ENCODE peak calls at places on chromosomes 3 and 15, in ten cellular contexts. G, H, E, S, B, C, W, T, M and Q are unnamed samples.

GRCh38 chr15:68091743-68092142 is 37.6 kb downstream of the PIAS1 start:
- DNase-seq in H (no peak), S (no peak), G (no peak), W (peak; percentile 58), M (no peak), C (no peak), T (no peak), B (no peak), E (no peak), Q (no peak)

GRCh38 chr15:80878242-80878866 is 99.2 kb downstream of the CEMIP start:
- DNase-seq in C (no peak), W (no peak), T (no peak), M (peak; percentile 1), G (no peak), S (no peak), H (no peak), B (no peak), E (no peak), Q (no peak)

GRCh38 chr3:10702961-10703740 is 112.9 kb upstream of the SLC6A11 start:
- DNase-seq in C (no peak), H (no peak), E (no peak), S (no peak), B (no peak), G (no peak), T (no peak), W (peak; percentile 5), M (no peak), Q (peak; percentile 23)

GRCh38 chr3:38493019-38493418 is 3.1 kb upstream of the EXOG start:
- DNase-seq in M (no peak), T (no peak), G (peak; percentile 20), E (no peak), H (no peak), S (no peak), C (no peak), B (no peak), W (no peak), Q (no peak)

GRCh38 chr15:69812881-69813280 is 284.8 kb downstream of the TLE3 start:
- DNase-seq in B (no peak), W (no peak), S (no peak), M (no peak), E (no peak), H (no peak), T (no peak), C (peak; percentile 61), G (no peak), Q (no peak)

GRCh38 chr3:45078910-45079522 is 52.9 kb downstream of the CLEC3B start:
- DNase-seq in M (no peak), T (peak; percentile 5), W (peak; percentile 55), S (peak; percentile 43), C (peak; percentile 53), H (no peak), G (peak; percentile 34), B (no peak), E (peak; percentile 46), Q (no peak)

GRCh38 chr15:61205427-61205826 is 23.7 kb downstream of the RORA start:
- DNase-seq in B (no peak), H (no peak), E (no peak), W (no peak), S (no peak), T (no peak), C (no peak), G (peak; percentile 58), M (peak; percentile 12), Q (no peak)

GRCh38 chr3:195356151-195357086 is 85.5 kb upstream of the XXYLT1 start:
- DNase-seq in B (peak; percentile 70), G (peak; percentile 4), C (no peak), S (no peak), W (no peak), T (no peak), H (no peak), E (no peak), M (no peak), Q (no peak)

GRCh38 chr3:50342818-50343633 is 2.4 kb upstream of the RASSF1 start:
- DNase-seq in W (no peak), C (peak; percentile 17), E (no peak), T (no peak), M (no peak), B (no peak), H (no peak), G (no peak), S (no peak), Q (no peak)
- TF ChIP-seq CTCF in W (no peak), C (no peak), E (no peak), T (no peak), M (peak; percentile 34), B (no peak), H (no peak), G (no peak), S (no peak), Q (no peak)

DNA sequence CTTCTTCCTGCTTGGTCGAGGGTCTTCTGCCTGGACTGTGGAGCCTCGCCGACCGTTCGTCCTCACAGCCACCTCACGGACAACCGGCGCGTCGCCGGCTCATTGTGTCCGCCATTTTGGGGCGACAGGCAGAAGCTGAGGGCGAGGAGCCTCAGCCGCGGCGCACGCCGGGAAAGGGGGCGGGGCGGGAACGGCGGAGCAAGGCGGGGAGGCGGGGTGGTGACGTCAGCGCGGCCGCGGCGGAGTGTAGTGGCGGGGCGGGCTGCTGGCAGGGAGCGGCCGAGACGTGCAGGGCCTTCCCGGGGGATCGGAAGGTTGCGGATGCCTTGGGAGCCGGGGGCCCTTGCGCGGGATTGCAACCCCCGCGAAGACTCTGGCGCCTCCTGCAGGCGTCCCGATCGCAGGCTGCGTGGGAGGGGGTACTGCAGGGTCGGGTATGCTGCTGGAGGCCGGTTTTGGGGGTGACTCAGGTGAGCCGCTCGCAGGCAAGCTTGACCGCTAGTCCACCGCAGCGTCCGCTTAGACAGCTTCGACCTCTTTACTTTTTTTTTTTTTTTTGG is at the start of gene WDR82:
- DNase-seq in C (peak; percentile 98), W (peak; percentile 94), B (peak; percentile 99), T (peak; percentile 97), G (peak; percentile 77), H (peak; percentile 93), E (peak; percentile 91), M (peak; percentile 91), S (peak; percentile 97), Q (peak; percentile 99)
- TF ChIP-seq CTCF in C (peak; percentile 24), W (peak; percentile 48), B (peak; percentile 29), T (peak; percentile 46), G (peak; percentile 29), H (no peak), E (no peak), M (peak; percentile 68), S (peak; percentile 8), Q (no peak)

GRCh38 chr3:134815519-134815918 is 20.5 kb downstream of the EPHB1 start:
- DNase-seq in H (no peak), W (no peak), M (no peak), C (no peak), S (no peak), T (no peak), B (no peak), E (no peak), G (no peak), Q (no peak)
- TF ChIP-seq CTCF in H (no peak), W (no peak), M (no peak), C (no peak), S (no peak), T (no peak), B (no peak), E (no peak), G (no peak), Q (no peak)

GRCh38 chr3:189655617-189656016 is 24.4 kb downstream of the TP63 start:
- DNase-seq in W (no peak), C (no peak), T (peak; percentile 36), S (no peak), B (no peak), G (no peak), E (no peak), M (no peak), H (no peak), Q (no peak)

GRCh38 chr3:189646902-189647542 is 15.8 kb downstream of the TP63 start:
- DNase-seq in H (no peak), E (no peak), T (no peak), W (no peak), G (no peak), B (no peak), C (no peak), S (no peak), M (no peak), Q (no peak)

GRCh38 chr3:189652042-189652441 is 20.9 kb downstream of the TP63 start:
- DNase-seq in E (peak; percentile 16), S (no peak), G (no peak), W (peak; percentile 32), T (peak; percentile 5), C (peak; percentile 22), H (no peak), B (no peak), M (peak; percentile 14), Q (no peak)
- TF ChIP-seq CTCF in E (no peak), S (no peak), G (peak; percentile 33), W (peak; percentile 57), T (peak; percentile 22), C (peak; percentile 29), H (no peak), B (no peak), M (peak; percentile 81), Q (peak; percentile 28)

DNA sequence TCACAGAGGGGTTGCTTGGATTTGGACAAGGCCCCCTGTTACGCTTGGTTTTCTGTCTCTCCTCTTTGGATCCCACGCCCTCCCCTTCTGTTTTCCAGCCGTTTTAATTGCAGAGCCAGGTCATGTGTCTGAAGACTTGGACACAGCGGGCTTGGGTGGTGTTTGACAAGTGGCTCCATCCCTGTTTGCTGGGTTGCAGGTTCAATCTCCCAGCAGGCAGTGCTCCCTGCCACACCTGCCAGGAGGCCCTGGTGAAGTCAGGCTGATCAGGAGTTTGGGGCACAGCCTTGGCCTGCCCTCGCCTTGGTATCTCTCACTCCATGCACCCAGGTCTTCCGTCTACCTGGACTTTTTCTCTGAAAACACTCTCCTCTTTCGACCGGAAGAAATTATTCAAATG is 59.0 kb downstream of the PLXNA1 start:
- DNase-seq in S (no peak), W (no peak), B (peak; percentile 36), G (no peak), H (no peak), T (no peak), M (no peak), E (no peak), C (no peak), Q (no peak)
- TF ChIP-seq CTCF in S (no peak), W (no peak), B (no peak), G (no peak), H (no peak), T (no peak), M (no peak), E (no peak), C (no peak), Q (no peak)

DNA sequence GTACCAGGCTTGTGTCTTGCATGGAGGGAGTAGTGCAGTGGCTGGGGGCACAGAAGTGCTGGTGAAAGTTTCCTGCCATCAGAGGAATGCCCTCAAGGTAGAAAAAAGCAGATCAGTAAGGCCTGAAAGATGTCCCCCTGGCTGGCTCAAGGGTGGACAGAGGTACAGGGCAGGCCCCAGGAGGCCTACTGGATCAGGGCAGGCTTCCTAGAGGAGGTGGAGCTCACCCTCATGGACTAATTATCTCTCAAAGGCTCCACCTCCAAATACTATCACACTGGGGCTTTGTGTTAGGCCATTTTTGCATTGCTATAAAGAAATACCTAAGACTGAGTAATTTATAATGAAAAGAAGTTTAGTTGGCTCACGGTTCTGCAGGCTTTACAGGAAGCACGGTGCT is 7.8 kb downstream of the SPSB4 start:
- DNase-seq in B (no peak), T (no peak), S (no peak), G (no peak), M (no peak), E (no peak), C (no peak), W (no peak), H (no peak), Q (no peak)
- TF ChIP-seq CTCF in B (no peak), T (no peak), S (no peak), G (no peak), M (no peak), E (no peak), C (no peak), W (no peak), H (no peak), Q (no peak)